ENCODE peak calls at places on chromosomes 3 and 15, in seven cellular contexts. N, E, Y, H, C, P and Z are unnamed samples.

GRCh38 chr3:158447408-158447807 is 123.6 kb upstream of the MLF1 start:
- DNase-seq in N (no peak), E (no peak), Y (no peak), H (no peak), C (no peak), P (no peak), Z (no peak)

GRCh38 chr3:24493951-24494615 is 567 bp downstream of the THRB start:
- DNase-seq in N (no peak), E (peak; percentile 38), Y (peak; percentile 11), H (peak; percentile 41), C (no peak), P (peak; percentile 70), Z (no peak)

GRCh38 chr3:52029053-52029452 is 27.3 kb downstream of the DUSP7 start:
- DNase-seq in N (no peak), E (no peak), Y (no peak), H (no peak), C (no peak), P (no peak), Z (no peak)

GRCh38 chr3:38565339-38566214 is 69.4 kb downstream of the EXOG start:
- DNase-seq in N (no peak), E (no peak), Y (no peak), H (no peak), C (no peak), P (no peak), Z (no peak)

GRCh38 chr15:59501531-59502113 is 63.6 kb downstream of the FAM81A start:
- DNase-seq in N (peak; percentile 66), E (peak; percentile 63), Y (no peak), H (peak; percentile 23), C (peak; percentile 76), P (peak; percentile 43), Z (peak; percentile 44)

GRCh38 chr3:132354916-132355702 is 37.9 kb downstream of the ACP3 start:
- DNase-seq in N (no peak), E (no peak), Y (no peak), H (no peak), C (no peak), P (no peak), Z (no peak)

GRCh38 chr3:151890721-151891141 is 17.3 kb downstream of the SUCNR1 start:
- DNase-seq in N (peak; percentile 9), E (no peak), Y (no peak), H (no peak), C (peak; percentile 13), P (no peak), Z (no peak)

GRCh38 chr3:150054635-150055034 is 83.9 kb upstream of the PFN2 start:
- DNase-seq in N (no peak), E (no peak), Y (no peak), H (no peak), C (no peak), P (no peak), Z (no peak)

GRCh38 chr3:60954049-60954448 is 297.2 kb downstream of the FHIT start:
- DNase-seq in N (no peak), E (no peak), Y (no peak), H (no peak), C (no peak), P (no peak), Z (no peak)

GRCh38 chr15:48577495-48577894 is 68.0 kb downstream of the FBN1 start:
- DNase-seq in N (no peak), E (no peak), Y (no peak), H (no peak), C (no peak), P (no peak), Z (no peak)

GRCh38 chr3:4904801-4905695 is 74.2 kb upstream of the BHLHE40 start:
- DNase-seq in N (no peak), E (no peak), Y (no peak), H (no peak), C (no peak), P (peak; percentile 55), Z (no peak)

GRCh38 chr3:66756468-66757036 is 241.6 kb upstream of the KBTBD8 start:
- DNase-seq in N (no peak), E (no peak), Y (no peak), H (no peak), C (no peak), P (no peak), Z (no peak)

GRCh38 chr15:89379423-89379735 is 44.8 kb upstream of the POLG start:
- DNase-seq in N (no peak), E (no peak), Y (no peak), H (no peak), C (no peak), P (no peak), Z (no peak)

GRCh38 chr15:28927043-28927442 is 41.3 kb downstream of the APBA2 start:
- DNase-seq in N (no peak), E (no peak), Y (no peak), H (no peak), C (no peak), P (no peak), Z (no peak)

GRCh38 chr15:61780278-61780677 is 280.0 kb downstream of the VPS13C start:
- DNase-seq in N (no peak), E (no peak), Y (no peak), H (no peak), C (no peak), P (no peak), Z (no peak)
- TF ChIP-seq CTCF in N (no peak), E (no peak), Y (no peak), H (no peak), C (no peak), P (no peak), Z (no peak)

GRCh38 chr3:98013428-98014349 is 21.4 kb downstream of the GABRR3 start:
- DNase-seq in N (peak; percentile 11), E (no peak), Y (no peak), H (no peak), C (no peak), P (no peak), Z (no peak)
- TF ChIP-seq CTCF in N (peak; percentile 22), E (no peak), Y (no peak), H (no peak), C (no peak), P (no peak), Z (no peak)

DNA sequence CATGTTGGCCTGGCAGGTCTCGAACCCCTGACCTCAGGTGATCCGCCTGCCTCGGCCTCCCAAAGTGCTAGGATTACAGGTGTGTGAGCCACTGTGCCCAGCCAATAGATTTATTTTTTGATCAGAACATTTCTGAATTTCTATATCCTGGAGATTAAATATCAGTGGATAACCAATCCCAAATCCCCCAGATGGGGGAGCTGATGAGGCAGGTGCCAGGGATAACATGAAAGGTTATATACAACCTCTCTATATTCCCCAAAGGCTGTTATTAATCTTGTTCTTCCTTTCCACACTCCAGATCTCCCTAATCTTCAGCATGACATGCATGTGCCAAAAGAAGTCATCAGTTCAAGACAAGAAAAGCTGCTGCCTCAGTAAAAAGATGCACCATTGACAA is 112.3 kb downstream of the WDR76 start:
- DNase-seq in N (peak; percentile 13), E (no peak), Y (no peak), H (no peak), C (no peak), P (no peak), Z (peak; percentile 50)
- TF ChIP-seq CTCF in N (peak; percentile 68), E (peak; percentile 13), Y (no peak), H (peak; percentile 46), C (peak; percentile 14), P (no peak), Z (peak; percentile 52)

GRCh38 chr3:44932986-44933944 is 42.7 kb downstream of the ZDHHC3 start:
- DNase-seq in N (no peak), E (no peak), Y (no peak), H (no peak), C (no peak), P (no peak), Z (no peak)
- TF ChIP-seq CTCF in N (no peak), E (no peak), Y (no peak), H (no peak), C (no peak), P (no peak), Z (no peak)

GRCh38 chr3:184832903-184833302 is 20.9 kb downstream of the VPS8 start:
- DNase-seq in N (no peak), E (no peak), Y (no peak), H (no peak), C (no peak), P (no peak), Z (no peak)

GRCh38 chr3:184827572-184827971 is 15.6 kb downstream of the VPS8 start:
- DNase-seq in N (no peak), E (no peak), Y (no peak), H (no peak), C (no peak), P (no peak), Z (no peak)

GRCh38 chr3:184836090-184836785 is 24.3 kb downstream of the VPS8 start:
- DNase-seq in N (no peak), E (no peak), Y (no peak), H (no peak), C (no peak), P (no peak), Z (no peak)

GRCh38 chr3:184832044-184832443 is 20.1 kb downstream of the VPS8 start:
- DNase-seq in N (no peak), E (no peak), Y (no peak), H (no peak), C (no peak), P (no peak), Z (no peak)
- TF ChIP-seq CTCF in N (no peak), E (no peak), Y (no peak), H (no peak), C (no peak), P (no peak), Z (no peak)

GRCh38 chr3:65425880-65426279 is 612.8 kb downstream of the MAGI1 start:
- DNase-seq in N (no peak), E (no peak), Y (no peak), H (no peak), C (no peak), P (no peak), Z (no peak)
- TF ChIP-seq CTCF in N (no peak), E (peak; percentile 41), Y (no peak), H (peak; percentile 50), C (no peak), P (peak; percentile 22), Z (no peak)